ENCODE peak calls at places on chromosomes 1 and 21, in five cellular contexts. G, V, A, L and M are unnamed samples.

GRCh38 chr1:20371411-20371810 is 80.7 kb downstream of the VWA5B1 start:
- DNase-seq in L (peak), A (no peak), V (peak), G (peak), M (no peak)

GRCh38 chr1:204316164-204316563 is 43.6 kb downstream of the PLEKHA6 start:
- DNase-seq in V (no peak), A (no peak), G (no peak), L (no peak), M (no peak)

GRCh38 chr21:29650561-29651022 is 289.2 kb downstream of the GRIK1 start:
- DNase-seq in G (no peak), V (no peak), A (no peak), L (no peak), M (no peak)

GRCh38 chr1:11374079-11374747 is 101.2 kb downstream of the UBIAD1 start:
- DNase-seq in L (no peak), A (no peak), V (no peak), G (no peak), M (no peak)

GRCh38 chr1:201582261-201582951 is 43.5 kb downstream of the NAV1 start:
- DNase-seq in A (no peak), L (peak), V (peak), G (peak), M (no peak)

GRCh38 chr1:152448095-152448494 is 34.0 kb upstream of the CRNN start:
- DNase-seq in A (no peak), G (no peak), V (no peak), L (no peak), M (no peak)

GRCh38 chr1:61477301-61477700 is 247.6 kb downstream of the TM2D1 start:
- DNase-seq in A (no peak), V (no peak), G (no peak), L (no peak), M (no peak)

GRCh38 chr1:37255111-37255795 is 219.1 kb upstream of the ZC3H12A start:
- DNase-seq in V (no peak), G (no peak), A (no peak), L (no peak), M (peak)

GRCh38 chr1:71351438-71351837 is 270.6 kb upstream of the ZRANB2 start:
- DNase-seq in A (no peak), G (no peak), V (peak), L (peak), M (no peak)

GRCh38 chr1:41711581-41711980 is 207.1 kb downstream of the HIVEP3 start:
- DNase-seq in V (no peak), G (no peak), A (no peak), L (no peak), M (no peak)

GRCh38 chr1:169727307-169727706 is 6.6 kb downstream of the SELE start:
- DNase-seq in V (no peak), L (no peak), A (no peak), G (no peak), M (no peak)

GRCh38 chr21:30733026-30733425 is 14.0 kb downstream of the KRTAP21-2 start:
- DNase-seq in L (no peak), G (no peak), V (no peak), A (no peak), M (no peak)

GRCh38 chr1:16026723-16027484 is 5.1 kb downstream of the CLCNKA start:
- DNase-seq in V (no peak), L (peak), A (no peak), G (no peak), M (no peak)

GRCh38 chr21:45323487-45324380 is 36.0 kb upstream of the POFUT2 start:
- DNase-seq in V (peak), A (peak), L (no peak), G (peak), M (no peak)

GRCh38 chr1:181448461-181448860 is 34.9 kb upstream of the CACNA1E start:
- DNase-seq in V (no peak), G (no peak), L (no peak), A (no peak), M (no peak)

GRCh38 chr1:185450917-185451316 is 133.9 kb upstream of the IVNS1ABP start:
- DNase-seq in G (no peak), A (no peak), V (no peak), L (no peak), M (no peak)

GRCh38 chr1:38310079-38310478 is 263.5 kb upstream of the POU3F1 start:
- DNase-seq in G (no peak), A (no peak), L (no peak), V (no peak), M (no peak)

GRCh38 chr1:38239258-38239657 is 192.7 kb upstream of the POU3F1 start:
- DNase-seq in V (no peak), A (no peak), G (no peak), L (no peak), M (no peak)

GRCh38 chr1:228277491-228278431 is 69.9 kb downstream of the OBSCN start:
- DNase-seq in G (peak), V (no peak), L (peak), A (no peak), M (no peak)

GRCh38 chr1:173388352-173388751 is 88.8 kb upstream of the PRDX6 start:
- DNase-seq in L (no peak), A (no peak), G (no peak), V (no peak), M (no peak)

GRCh38 chr1:7379445-7379971 is 391.6 kb upstream of the VAMP3 start:
- DNase-seq in V (peak), L (peak), G (peak), A (no peak), M (no peak)

GRCh38 chr21:33642896-33643657 is 776 bp downstream of the ITSN1 start:
- DNase-seq in G (peak), L (peak), A (peak), V (peak), M (peak)

GRCh38 chr1:116710326-116711060 is 43.0 kb upstream of the IGSF3 start:
- DNase-seq in V (no peak), G (no peak), L (no peak), A (no peak), M (no peak)

GRCh38 chr1:208237241-208237640 is 6.9 kb downstream of the PLXNA2 start:
- DNase-seq in V (no peak), A (no peak), L (no peak), G (no peak), M (no peak)

GRCh38 chr1:95013948-95014574 is 58.7 kb downstream of the ALG14 start:
- DNase-seq in G (no peak), L (no peak), V (no peak), A (no peak), M (no peak)

GRCh38 chr1:163509126-163509525 is 187.4 kb downstream of the NUF2 start:
- DNase-seq in L (no peak), A (no peak), V (no peak), G (no peak), M (no peak)

GRCh38 chr1:62384276-62385005 is 52.4 kb upstream of the USP1 start:
- DNase-seq in L (peak), A (peak), V (peak), G (no peak), M (no peak)

GRCh38 chr1:31734582-31735107 is 29.5 kb downstream of the ADGRB2 start:
- DNase-seq in A (no peak), V (peak), L (no peak), G (no peak), M (no peak)

GRCh38 chr1:212313616-212314015 is 28.4 kb downstream of the PPP2R5A start:
- DNase-seq in L (peak), V (peak), A (no peak), G (no peak), M (no peak)

GRCh38 chr1:31433396-31433930 is 20.4 kb downstream of the SERINC2 start:
- DNase-seq in L (no peak), A (no peak), G (no peak), V (no peak), M (no peak)

GRCh38 chr1:23838401-23838866 is 13.2 kb upstream of the HMGCL start:
- DNase-seq in G (peak), A (peak), V (peak), L (peak), M (peak)

GRCh38 chr1:197159461-197159860 is 13.0 kb upstream of the ASPM start:
- DNase-seq in G (no peak), V (no peak), L (no peak), A (no peak), M (no peak)

GRCh38 chr1:24897263-24898151 is 32.6 kb downstream of the RUNX3 start:
- DNase-seq in A (no peak), V (no peak), L (no peak), G (no peak), M (no peak)

GRCh38 chr1:40389871-40390560 is 16.5 kb downstream of the SMAP2 start:
- DNase-seq in V (peak), G (no peak), A (no peak), L (peak), M (no peak)

GRCh38 chr1:51728611-51729155 is 111.8 kb downstream of the OSBPL9 start:
- DNase-seq in L (no peak), A (no peak), G (peak), V (peak), M (no peak)

GRCh38 chr1:179612361-179612760 is 20.7 kb downstream of the TDRD5 start:
- DNase-seq in L (no peak), V (no peak), A (no peak), G (no peak), M (no peak)

GRCh38 chr1:72526926-72527325 is 244.6 kb upstream of the NEGR1 start:
- DNase-seq in V (peak), A (no peak), L (no peak), G (no peak), M (no peak)

GRCh38 chr21:43696214-43696613 is 22.7 kb upstream of the PDXK start:
- DNase-seq in L (no peak), A (no peak), G (peak), V (no peak), M (no peak)

GRCh38 chr1:9798236-9799130 is 25.3 kb downstream of the CLSTN1 start:
- DNase-seq in V (peak), L (peak), A (no peak), G (no peak), M (no peak)

GRCh38 chr1:107649023-107649422 is 316.0 kb downstream of the VAV3 start:
- DNase-seq in L (no peak), A (no peak), G (no peak), V (peak), M (no peak)